ENCODE peak calls at places on chromosomes 6 and 20, in seven cellular contexts. One of them, this sample, is unnamed.

GRCh38 chr6:44512868-44513641 is 125.5 kb downstream of the CDC5L start:
- DNase-seq in H9: peak
- DNase-seq in neuronal stem cell: no peak
- DNase-seq in stimulated activated CD8-positive, alpha-beta memory T cell treated with anti-CD3 and anti-CD28 coated beads, Interleukin-15, amount 100 ng/mL, for 1 hour: no peak
- DNase-seq in T-helper 9 cell: no peak
- DNase-seq in stomach: no peak
- DNase-seq in EL: peak
- DNase-seq in this sample: no peak

GRCh38 chr6:149054559-149055194 is 262.8 kb upstream of the TAB2 start:
- DNase-seq in stomach: no peak
- DNase-seq in neuronal stem cell: no peak
- DNase-seq in T-helper 9 cell: no peak
- DNase-seq in H9: no peak
- DNase-seq in EL: no peak
- DNase-seq in stimulated activated CD8-positive, alpha-beta memory T cell treated with anti-CD3 and anti-CD28 coated beads, Interleukin-15, amount 100 ng/mL, for 1 hour: no peak
- DNase-seq in this sample: no peak

GRCh38 chr6:8180327-8181161 is 78.2 kb upstream of the EEF1E1 start:
- DNase-seq in EL: peak
- DNase-seq in H9: peak
- DNase-seq in neuronal stem cell: peak
- DNase-seq in stimulated activated CD8-positive, alpha-beta memory T cell treated with anti-CD3 and anti-CD28 coated beads, Interleukin-15, amount 100 ng/mL, for 1 hour: no peak
- DNase-seq in T-helper 9 cell: no peak
- DNase-seq in stomach: no peak
- DNase-seq in this sample: no peak

GRCh38 chr20:48159156-48159971 is 374.1 kb upstream of the SULF2 start:
- DNase-seq in EL: no peak
- DNase-seq in T-helper 9 cell: no peak
- DNase-seq in neuronal stem cell: no peak
- DNase-seq in H9: no peak
- DNase-seq in stimulated activated CD8-positive, alpha-beta memory T cell treated with anti-CD3 and anti-CD28 coated beads, Interleukin-15, amount 100 ng/mL, for 1 hour: no peak
- DNase-seq in stomach: no peak
- DNase-seq in this sample: no peak

GRCh38 chr6:75285156-75285639 is 606 bp upstream of the TMEM30A start:
- DNase-seq in T-helper 9 cell: no peak
- DNase-seq in H9: no peak
- DNase-seq in stimulated activated CD8-positive, alpha-beta memory T cell treated with anti-CD3 and anti-CD28 coated beads, Interleukin-15, amount 100 ng/mL, for 1 hour: no peak
- DNase-seq in EL: no peak
- DNase-seq in neuronal stem cell: no peak
- DNase-seq in stomach: no peak
- DNase-seq in this sample: no peak

GRCh38 chr20:34639755-34640222 is 37.1 kb downstream of the PIGU start:
- DNase-seq in H9: no peak
- DNase-seq in stomach: peak
- DNase-seq in neuronal stem cell: no peak
- DNase-seq in stimulated activated CD8-positive, alpha-beta memory T cell treated with anti-CD3 and anti-CD28 coated beads, Interleukin-15, amount 100 ng/mL, for 1 hour: no peak
- DNase-seq in T-helper 9 cell: no peak
- DNase-seq in EL: no peak
- DNase-seq in this sample: peak

GRCh38 chr6:83459663-83460062 is 28.8 kb upstream of the ME1 start:
- DNase-seq in neuronal stem cell: no peak
- DNase-seq in stomach: no peak
- DNase-seq in T-helper 9 cell: no peak
- DNase-seq in H9: no peak
- DNase-seq in stimulated activated CD8-positive, alpha-beta memory T cell treated with anti-CD3 and anti-CD28 coated beads, Interleukin-15, amount 100 ng/mL, for 1 hour: no peak
- DNase-seq in EL: no peak
- DNase-seq in this sample: no peak

GRCh38 chr6:20340459-20340858 is 61.2 kb upstream of the E2F3 start:
- DNase-seq in T-helper 9 cell: no peak
- DNase-seq in neuronal stem cell: no peak
- DNase-seq in H9: no peak
- DNase-seq in stomach: no peak
- DNase-seq in EL: peak
- DNase-seq in stimulated activated CD8-positive, alpha-beta memory T cell treated with anti-CD3 and anti-CD28 coated beads, Interleukin-15, amount 100 ng/mL, for 1 hour: no peak
- DNase-seq in this sample: no peak

GRCh38 chr6:15148356-15149058 is 97.4 kb upstream of the JARID2 start:
- DNase-seq in T-helper 9 cell: no peak
- DNase-seq in neuronal stem cell: no peak
- DNase-seq in EL: peak
- DNase-seq in stomach: no peak
- DNase-seq in H9: peak
- DNase-seq in stimulated activated CD8-positive, alpha-beta memory T cell treated with anti-CD3 and anti-CD28 coated beads, Interleukin-15, amount 100 ng/mL, for 1 hour: no peak
- DNase-seq in this sample: no peak

GRCh38 chr6:6003334-6004146 is 3.2 kb downstream of the NRN1 start:
- DNase-seq in H9: peak
- DNase-seq in EL: peak
- DNase-seq in T-helper 9 cell: no peak
- DNase-seq in neuronal stem cell: no peak
- DNase-seq in stimulated activated CD8-positive, alpha-beta memory T cell treated with anti-CD3 and anti-CD28 coated beads, Interleukin-15, amount 100 ng/mL, for 1 hour: no peak
- DNase-seq in stomach: no peak
- DNase-seq in this sample: no peak

GRCh38 chr20:53827292-53827995 is 233.8 kb upstream of the ZNF217 start:
- DNase-seq in H9: no peak
- DNase-seq in stomach: no peak
- DNase-seq in EL: no peak
- DNase-seq in stimulated activated CD8-positive, alpha-beta memory T cell treated with anti-CD3 and anti-CD28 coated beads, Interleukin-15, amount 100 ng/mL, for 1 hour: no peak
- DNase-seq in neuronal stem cell: no peak
- DNase-seq in T-helper 9 cell: no peak
- DNase-seq in this sample: no peak

GRCh38 chr20:8094415-8094818 is 37.6 kb upstream of the PLCB1 start:
- DNase-seq in T-helper 9 cell: no peak
- DNase-seq in EL: peak
- DNase-seq in H9: no peak
- DNase-seq in neuronal stem cell: no peak
- DNase-seq in stimulated activated CD8-positive, alpha-beta memory T cell treated with anti-CD3 and anti-CD28 coated beads, Interleukin-15, amount 100 ng/mL, for 1 hour: no peak
- DNase-seq in stomach: peak
- DNase-seq in this sample: peak

GRCh38 chr20:53557157-53557556 is 36.5 kb downstream of the ZNF217 start:
- DNase-seq in stimulated activated CD8-positive, alpha-beta memory T cell treated with anti-CD3 and anti-CD28 coated beads, Interleukin-15, amount 100 ng/mL, for 1 hour: no peak
- DNase-seq in neuronal stem cell: no peak
- DNase-seq in H9: no peak
- DNase-seq in T-helper 9 cell: no peak
- DNase-seq in EL: no peak
- DNase-seq in stomach: no peak
- DNase-seq in this sample: no peak

GRCh38 chr20:49278817-49279676 is 1.2 kb upstream of the ZNFX1 start:
- DNase-seq in T-helper 9 cell: peak
- DNase-seq in neuronal stem cell: no peak
- DNase-seq in stimulated activated CD8-positive, alpha-beta memory T cell treated with anti-CD3 and anti-CD28 coated beads, Interleukin-15, amount 100 ng/mL, for 1 hour: no peak
- DNase-seq in EL: peak
- DNase-seq in stomach: no peak
- DNase-seq in H9: no peak
- DNase-seq in this sample: peak

GRCh38 chr20:32511358-32512046 is 73.6 kb downstream of the NOL4L start:
- DNase-seq in stimulated activated CD8-positive, alpha-beta memory T cell treated with anti-CD3 and anti-CD28 coated beads, Interleukin-15, amount 100 ng/mL, for 1 hour: no peak
- DNase-seq in stomach: no peak
- DNase-seq in neuronal stem cell: no peak
- DNase-seq in T-helper 9 cell: no peak
- DNase-seq in H9: no peak
- DNase-seq in EL: no peak
- DNase-seq in this sample: no peak

GRCh38 chr6:11575408-11576033 is 38.0 kb downstream of the TMEM170B start:
- DNase-seq in T-helper 9 cell: peak
- DNase-seq in stomach: peak
- DNase-seq in EL: peak
- DNase-seq in neuronal stem cell: peak
- DNase-seq in stimulated activated CD8-positive, alpha-beta memory T cell treated with anti-CD3 and anti-CD28 coated beads, Interleukin-15, amount 100 ng/mL, for 1 hour: peak
- DNase-seq in H9: peak
- DNase-seq in this sample: peak